ENCODE peak calls at places on chromosomes 11 and 22, in six cellular contexts. One of them, this sample, is unnamed. For H3K4me1, the result is how much of the 10 kb centered on the place peaks cover.

GRCh38 chr11:78649361-78650215 is 74.9 kb upstream of the NARS2 start:
- DNase-seq in esophagus muscularis mucosa: peak
- DNase-seq in sigmoid colon: no peak
- DNase-seq in endothelial cell of umbilical vein: no peak
- DNase-seq in suprapubic skin: no peak
- DNase-seq in testis: no peak
- DNase-seq in this sample: no peak

GRCh38 chr11:71448257-71449161 is at the start of gene DHCR7:
- DNase-seq in testis: peak
- DNase-seq in esophagus muscularis mucosa: peak
- DNase-seq in suprapubic skin: peak
- DNase-seq in sigmoid colon: peak
- DNase-seq in endothelial cell of umbilical vein: peak
- DNase-seq in this sample: peak

GRCh38 chr11:64888761-64889511 is 10.5 kb upstream of the EHD1 start:
- DNase-seq in esophagus muscularis mucosa: no peak
- DNase-seq in suprapubic skin: no peak
- DNase-seq in sigmoid colon: no peak
- DNase-seq in testis: no peak
- DNase-seq in endothelial cell of umbilical vein: no peak
- DNase-seq in this sample: no peak

GRCh38 chr11:38013157-38013556 is 1415.1 kb upstream of the RAG2 start:
- DNase-seq in sigmoid colon: no peak
- DNase-seq in esophagus muscularis mucosa: no peak
- DNase-seq in testis: no peak
- DNase-seq in endothelial cell of umbilical vein: no peak
- DNase-seq in suprapubic skin: no peak
- DNase-seq in this sample: no peak

GRCh38 chr11:8867035-8867434 is 44.0 kb upstream of the AKIP1 start:
- DNase-seq in sigmoid colon: no peak
- DNase-seq in endothelial cell of umbilical vein: no peak
- DNase-seq in testis: no peak
- DNase-seq in esophagus muscularis mucosa: no peak
- DNase-seq in suprapubic skin: no peak
- DNase-seq in this sample: no peak

GRCh38 chr11:95849087-95849825 is 59.0 kb downstream of the CEP57 start:
- DNase-seq in suprapubic skin: no peak
- DNase-seq in sigmoid colon: peak
- DNase-seq in endothelial cell of umbilical vein: peak
- DNase-seq in testis: peak
- DNase-seq in esophagus muscularis mucosa: no peak
- DNase-seq in this sample: peak

GRCh38 chr22:36344106-36344827 is 43.5 kb downstream of the MYH9 start:
- DNase-seq in testis: no peak
- DNase-seq in sigmoid colon: no peak
- DNase-seq in endothelial cell of umbilical vein: no peak
- DNase-seq in suprapubic skin: no peak
- DNase-seq in esophagus muscularis mucosa: no peak
- DNase-seq in this sample: no peak

GRCh38 chr11:10461276-10461790 is 6.3 kb downstream of the AMPD3 start:
- DNase-seq in sigmoid colon: no peak
- DNase-seq in esophagus muscularis mucosa: no peak
- DNase-seq in testis: no peak
- DNase-seq in suprapubic skin: no peak
- DNase-seq in endothelial cell of umbilical vein: no peak
- DNase-seq in this sample: no peak

GRCh38 chr11:120121336-120121735 is 16.6 kb downstream of the TRIM29 start:
- DNase-seq in suprapubic skin: no peak
- DNase-seq in esophagus muscularis mucosa: no peak
- DNase-seq in testis: no peak
- DNase-seq in endothelial cell of umbilical vein: no peak
- DNase-seq in sigmoid colon: no peak
- DNase-seq in this sample: no peak

GRCh38 chr11:11436715-11437313 is 83.8 kb upstream of the CSNK2A3 start:
- DNase-seq in sigmoid colon: no peak
- DNase-seq in testis: peak
- DNase-seq in endothelial cell of umbilical vein: no peak
- DNase-seq in suprapubic skin: no peak
- DNase-seq in esophagus muscularis mucosa: no peak
- DNase-seq in this sample: peak

GRCh38 chr11:76977791-76978190 is 56.4 kb upstream of the B3GNT6 start:
- DNase-seq in suprapubic skin: no peak
- DNase-seq in esophagus muscularis mucosa: no peak
- DNase-seq in endothelial cell of umbilical vein: no peak
- DNase-seq in testis: no peak
- DNase-seq in sigmoid colon: no peak
- DNase-seq in this sample: no peak

GRCh38 chr11:121416909-121417567 is 35.1 kb upstream of the SORL1 start:
- DNase-seq in endothelial cell of umbilical vein: peak
- DNase-seq in esophagus muscularis mucosa: peak
- DNase-seq in testis: peak
- DNase-seq in suprapubic skin: peak
- DNase-seq in sigmoid colon: peak
- DNase-seq in this sample: peak

GRCh38 chr11:116833816-116834534 is 3.4 kb downstream of the APOA1 start:
- DNase-seq in esophagus muscularis mucosa: no peak
- DNase-seq in testis: no peak
- DNase-seq in suprapubic skin: no peak
- DNase-seq in endothelial cell of umbilical vein: no peak
- DNase-seq in sigmoid colon: no peak
- DNase-seq in this sample: no peak

GRCh38 chr22:32411829-32412592 is at the start of gene RTCB:
- DNase-seq in esophagus muscularis mucosa: peak
- DNase-seq in suprapubic skin: peak
- DNase-seq in endothelial cell of umbilical vein: peak
- DNase-seq in testis: peak
- DNase-seq in sigmoid colon: peak
- DNase-seq in this sample: peak
- TF ChIP-seq POLR2A in esophagus muscularis mucosa: no peak
- TF ChIP-seq POLR2A in suprapubic skin: peak
- TF ChIP-seq POLR2A in endothelial cell of umbilical vein: peak
- TF ChIP-seq POLR2A in testis: no peak
- TF ChIP-seq POLR2A in sigmoid colon: peak
- TF ChIP-seq POLR2A in this sample: peak

DNA sequence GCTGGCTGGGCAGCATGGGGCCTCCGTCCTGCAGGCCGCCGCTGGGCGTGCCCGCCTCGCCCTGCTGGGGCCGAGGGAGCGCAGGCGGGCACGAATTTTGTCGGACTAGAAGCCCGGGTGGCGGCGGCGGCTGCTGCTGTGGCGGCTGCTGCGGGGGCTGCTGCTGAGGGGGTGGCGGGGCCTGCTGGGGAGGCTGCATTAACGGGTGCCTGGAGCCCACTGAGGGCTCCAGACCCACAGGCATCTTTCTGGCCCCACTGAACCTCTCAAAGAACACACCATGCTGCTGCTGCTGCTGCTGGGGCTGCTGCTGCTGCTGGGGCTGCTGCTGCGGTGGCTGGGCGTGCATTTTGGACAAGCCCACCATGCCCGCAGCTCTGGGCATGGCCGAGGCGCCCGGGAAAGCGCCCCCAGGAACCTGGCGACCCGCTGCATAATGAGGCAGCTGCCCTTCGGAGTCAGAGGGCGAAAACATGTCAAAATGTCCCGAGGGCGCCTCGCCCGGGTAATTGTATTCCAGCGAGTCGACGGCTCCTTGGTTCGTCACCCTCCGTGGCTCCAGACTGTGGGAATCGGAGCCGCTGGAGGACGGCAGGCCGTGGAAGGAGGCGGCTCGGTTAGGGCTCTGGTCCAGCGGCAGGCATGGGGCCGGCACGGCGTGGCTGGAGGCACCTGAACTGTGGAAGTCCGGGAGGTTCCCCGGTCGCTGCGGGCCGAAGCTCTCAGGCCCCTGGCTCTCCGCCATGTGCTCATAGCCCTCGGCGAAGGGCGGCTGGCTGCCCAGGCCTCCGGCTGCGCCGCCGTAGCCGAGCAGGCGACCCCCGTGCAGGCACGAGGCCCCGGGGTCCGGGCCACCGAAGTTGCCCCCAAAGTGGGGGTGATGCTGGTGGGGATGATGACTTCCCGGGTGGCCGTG is 2.0 kb downstream of the MN1 start:
- DNase-seq in endothelial cell of umbilical vein: no peak
- DNase-seq in sigmoid colon: no peak
- DNase-seq in esophagus muscularis mucosa: no peak
- DNase-seq in suprapubic skin: no peak
- DNase-seq in testis: no peak
- DNase-seq in this sample: peak
- H3K4me3 ChIP-seq in endothelial cell of umbilical vein: no peak
- H3K4me3 ChIP-seq in sigmoid colon: peak
- H3K4me3 ChIP-seq in esophagus muscularis mucosa: peak
- H3K4me3 ChIP-seq in suprapubic skin: peak
- H3K4me3 ChIP-seq in testis: peak
- H3K4me3 ChIP-seq in this sample: peak

GRCh38 chr11:19237381-19237780 is 3.4 kb downstream of the E2F8 start:
- DNase-seq in suprapubic skin: no peak
- DNase-seq in endothelial cell of umbilical vein: no peak
- DNase-seq in testis: no peak
- DNase-seq in sigmoid colon: no peak
- DNase-seq in esophagus muscularis mucosa: no peak
- DNase-seq in this sample: no peak
- H3K4me1 ChIP-seq in suprapubic skin: under half
- H3K4me1 ChIP-seq in endothelial cell of umbilical vein: under half
- H3K4me1 ChIP-seq in testis: under half
- H3K4me1 ChIP-seq in sigmoid colon: under half
- H3K4me1 ChIP-seq in esophagus muscularis mucosa: under half
- H3K4me1 ChIP-seq in this sample: under half

GRCh38 chr11:66744485-66745355 is 15.7 kb upstream of the SPTBN2 start:
- DNase-seq in suprapubic skin: peak
- DNase-seq in esophagus muscularis mucosa: peak
- DNase-seq in testis: peak
- DNase-seq in endothelial cell of umbilical vein: peak
- DNase-seq in sigmoid colon: peak
- DNase-seq in this sample: peak
- TF ChIP-seq POLR2A in suprapubic skin: no peak
- TF ChIP-seq POLR2A in esophagus muscularis mucosa: no peak
- TF ChIP-seq POLR2A in testis: no peak
- TF ChIP-seq POLR2A in endothelial cell of umbilical vein: peak
- TF ChIP-seq POLR2A in sigmoid colon: no peak
- TF ChIP-seq POLR2A in this sample: peak